ENCODE peak calls at places on chromosomes 6 and 20, in six cellular contexts. D is left ventricle myocardium inferior; E is aorta; W is astrocyte of the cerebellum; C is EL; B is activated gamma-delta T cell treated with anti-CD3 and anti-CD28 coated beads, Interleukin-2, amount 50 U/mL, for 16 hours. N is an unnamed sample.

GRCh38 chr6:122789862-122790739 is 1.0 kb downstream of the SMPDL3A start:
- DNase-seq in D (peak), E (peak), W (no peak), C (peak), B (no peak), N (no peak)

GRCh38 chr6:123333000-123333756 is 303.6 kb downstream of the TRDN start:
- DNase-seq in D (no peak), E (no peak), W (peak), C (no peak), B (no peak), N (no peak)

GRCh38 chr6:22612241-22612640 is 42.9 kb downstream of the HDGFL1 start:
- DNase-seq in D (no peak), E (no peak), W (no peak), C (no peak), B (no peak), N (no peak)

GRCh38 chr20:63080411-63080810 is 73.6 kb upstream of the BHLHE23 start:
- DNase-seq in D (no peak), E (peak), W (no peak), C (no peak), B (no peak), N (no peak)

GRCh38 chr6:164106345-164106769 is 691.8 kb downstream of the QKI start:
- DNase-seq in D (peak), E (no peak), W (no peak), C (peak), B (no peak), N (no peak)

GRCh38 chr6:148851683-148852556 is 105.1 kb downstream of the UST start:
- DNase-seq in D (no peak), E (no peak), W (no peak), C (no peak), B (no peak), N (no peak)

GRCh38 chr6:195861-196360 is 96.4 kb upstream of the DUSP22 start:
- DNase-seq in D (peak), E (peak), W (no peak), C (no peak), B (peak), N (no peak)

GRCh38 chr20:35539756-35540212 is 2.1 kb upstream of the ERGIC3 start:
- DNase-seq in D (no peak), E (peak), W (no peak), C (no peak), B (no peak), N (no peak)

GRCh38 chr20:63332488-63333240 is 28.5 kb downstream of the CHRNA4 start:
- DNase-seq in D (no peak), E (no peak), W (no peak), C (no peak), B (no peak), N (no peak)

GRCh38 chr6:52512199-52512598 is 64.7 kb downstream of the TRAM2 start:
- DNase-seq in D (peak), E (peak), W (no peak), C (peak), B (no peak), N (peak)

GRCh38 chr6:45746046-45746445 is 269.6 kb downstream of the CLIC5 start:
- DNase-seq in D (no peak), E (no peak), W (peak), C (peak), B (no peak), N (no peak)

GRCh38 chr6:6785163-6785521 is 196.6 kb downstream of the LY86 start:
- DNase-seq in D (no peak), E (no peak), W (no peak), C (no peak), B (no peak), N (no peak)

GRCh38 chr6:142850653-142851434 is 94.1 kb downstream of the HIVEP2 start:
- DNase-seq in D (no peak), E (no peak), W (no peak), C (peak), B (no peak), N (no peak)

N was measured in vagina.